ENCODE peak calls at places on chromosome 16, in ten cellular contexts. One of them, this sample, is unnamed. For H3K4me1, the result is how much of the 10 kb centered on the place peaks cover.

GRCh38 chr16:7458144-7458543 is 125.5 kb downstream of the RBFOX1 start:
- DNase-seq in PC-9: no peak
- DNase-seq in aorta: no peak
- DNase-seq in sigmoid colon: no peak
- DNase-seq in cardiac muscle cell: no peak
- DNase-seq in vagina: no peak
- DNase-seq in right atrium auricular region: no peak
- DNase-seq in tibial artery: no peak
- DNase-seq in breast epithelium: no peak
- DNase-seq in heart left ventricle: no peak
- DNase-seq in this sample: no peak

GRCh38 chr16:22859925-22860324 is 46.0 kb downstream of the HS3ST2 start:
- DNase-seq in sigmoid colon: no peak
- DNase-seq in tibial artery: no peak
- DNase-seq in PC-9: no peak
- DNase-seq in cardiac muscle cell: no peak
- DNase-seq in breast epithelium: no peak
- DNase-seq in vagina: no peak
- DNase-seq in right atrium auricular region: no peak
- DNase-seq in aorta: no peak
- DNase-seq in heart left ventricle: no peak
- DNase-seq in this sample: no peak

GRCh38 chr16:1487395-1488053 is 1.2 kb downstream of the PTX4 start:
- DNase-seq in vagina: no peak
- DNase-seq in sigmoid colon: no peak
- DNase-seq in right atrium auricular region: no peak
- DNase-seq in heart left ventricle: no peak
- DNase-seq in cardiac muscle cell: no peak
- DNase-seq in aorta: no peak
- DNase-seq in breast epithelium: no peak
- DNase-seq in PC-9: no peak
- DNase-seq in tibial artery: no peak
- DNase-seq in this sample: no peak

GRCh38 chr16:66269631-66270332 is 96.7 kb upstream of the CDH5 start:
- DNase-seq in cardiac muscle cell: peak
- DNase-seq in breast epithelium: peak
- DNase-seq in vagina: peak
- DNase-seq in heart left ventricle: no peak
- DNase-seq in sigmoid colon: peak
- DNase-seq in aorta: no peak
- DNase-seq in PC-9: no peak
- DNase-seq in right atrium auricular region: peak
- DNase-seq in tibial artery: no peak
- DNase-seq in this sample: no peak

GRCh38 chr16:31561698-31562233 is 34.1 kb downstream of the AHSP start:
- DNase-seq in right atrium auricular region: no peak
- DNase-seq in sigmoid colon: no peak
- DNase-seq in tibial artery: no peak
- DNase-seq in vagina: no peak
- DNase-seq in breast epithelium: no peak
- DNase-seq in PC-9: no peak
- DNase-seq in heart left ventricle: no peak
- DNase-seq in aorta: no peak
- DNase-seq in cardiac muscle cell: no peak
- DNase-seq in this sample: no peak

GRCh38 chr16:89436362-89436761 is 54.0 kb downstream of the ANKRD11 start:
- DNase-seq in heart left ventricle: no peak
- DNase-seq in aorta: no peak
- DNase-seq in PC-9: no peak
- DNase-seq in cardiac muscle cell: no peak
- DNase-seq in sigmoid colon: no peak
- DNase-seq in breast epithelium: no peak
- DNase-seq in vagina: no peak
- DNase-seq in tibial artery: no peak
- DNase-seq in right atrium auricular region: no peak
- DNase-seq in this sample: no peak

GRCh38 chr16:53201900-53202299 is 147.1 kb downstream of the CHD9 start:
- DNase-seq in tibial artery: no peak
- DNase-seq in right atrium auricular region: no peak
- DNase-seq in vagina: no peak
- DNase-seq in PC-9: no peak
- DNase-seq in sigmoid colon: no peak
- DNase-seq in breast epithelium: no peak
- DNase-seq in cardiac muscle cell: no peak
- DNase-seq in heart left ventricle: no peak
- DNase-seq in aorta: no peak
- DNase-seq in this sample: no peak

GRCh38 chr16:47143677-47144558 is at the start of gene NETO2:
- DNase-seq in tibial artery: peak
- DNase-seq in vagina: no peak
- DNase-seq in aorta: peak
- DNase-seq in PC-9: peak
- DNase-seq in cardiac muscle cell: peak
- DNase-seq in sigmoid colon: no peak
- DNase-seq in heart left ventricle: peak
- DNase-seq in breast epithelium: peak
- DNase-seq in right atrium auricular region: no peak
- DNase-seq in this sample: no peak

GRCh38 chr16:15699819-15700218 is 49.8 kb downstream of the NDE1 start:
- DNase-seq in sigmoid colon: no peak
- DNase-seq in breast epithelium: no peak
- DNase-seq in PC-9: no peak
- DNase-seq in heart left ventricle: no peak
- DNase-seq in cardiac muscle cell: no peak
- DNase-seq in right atrium auricular region: no peak
- DNase-seq in vagina: no peak
- DNase-seq in tibial artery: no peak
- DNase-seq in aorta: peak
- DNase-seq in this sample: no peak

GRCh38 chr16:27918755-27919154 is 144.8 kb downstream of the GSG1L start:
- DNase-seq in heart left ventricle: no peak
- DNase-seq in right atrium auricular region: no peak
- DNase-seq in PC-9: no peak
- DNase-seq in sigmoid colon: no peak
- DNase-seq in breast epithelium: no peak
- DNase-seq in cardiac muscle cell: no peak
- DNase-seq in aorta: no peak
- DNase-seq in vagina: no peak
- DNase-seq in tibial artery: no peak
- DNase-seq in this sample: peak

GRCh38 chr16:53837421-53837820 is 133.5 kb downstream of the FTO start:
- DNase-seq in tibial artery: no peak
- DNase-seq in vagina: no peak
- DNase-seq in heart left ventricle: no peak
- DNase-seq in breast epithelium: no peak
- DNase-seq in sigmoid colon: no peak
- DNase-seq in right atrium auricular region: no peak
- DNase-seq in PC-9: no peak
- DNase-seq in cardiac muscle cell: peak
- DNase-seq in aorta: no peak
- DNase-seq in this sample: no peak

GRCh38 chr16:12111223-12111622 is 134.7 kb downstream of the SNX29 start:
- DNase-seq in tibial artery: no peak
- DNase-seq in right atrium auricular region: no peak
- DNase-seq in aorta: no peak
- DNase-seq in breast epithelium: no peak
- DNase-seq in sigmoid colon: no peak
- DNase-seq in heart left ventricle: no peak
- DNase-seq in cardiac muscle cell: no peak
- DNase-seq in PC-9: no peak
- DNase-seq in vagina: no peak
- DNase-seq in this sample: no peak

GRCh38 chr16:71916397-71916920 is 21.1 kb downstream of the IST1 start:
- DNase-seq in tibial artery: no peak
- DNase-seq in vagina: no peak
- DNase-seq in heart left ventricle: no peak
- DNase-seq in right atrium auricular region: no peak
- DNase-seq in sigmoid colon: no peak
- DNase-seq in breast epithelium: no peak
- DNase-seq in aorta: no peak
- DNase-seq in PC-9: no peak
- DNase-seq in cardiac muscle cell: no peak
- DNase-seq in this sample: no peak

GRCh38 chr16:50303605-50304466 is 37.5 kb downstream of the ADCY7 start:
- DNase-seq in breast epithelium: no peak
- DNase-seq in PC-9: no peak
- DNase-seq in aorta: peak
- DNase-seq in tibial artery: peak
- DNase-seq in cardiac muscle cell: peak
- DNase-seq in sigmoid colon: peak
- DNase-seq in right atrium auricular region: no peak
- DNase-seq in vagina: no peak
- DNase-seq in heart left ventricle: peak
- DNase-seq in this sample: no peak

GRCh38 chr16:13438064-13438463 is 481.9 kb upstream of the ERCC4 start:
- DNase-seq in cardiac muscle cell: no peak
- DNase-seq in vagina: no peak
- DNase-seq in breast epithelium: no peak
- DNase-seq in aorta: no peak
- DNase-seq in heart left ventricle: no peak
- DNase-seq in right atrium auricular region: no peak
- DNase-seq in tibial artery: no peak
- DNase-seq in PC-9: no peak
- DNase-seq in sigmoid colon: no peak
- DNase-seq in this sample: no peak

GRCh38 chr16:23398987-23399805 is 53.8 kb downstream of the COG7 start:
- DNase-seq in sigmoid colon: peak
- DNase-seq in cardiac muscle cell: no peak
- DNase-seq in vagina: no peak
- DNase-seq in PC-9: no peak
- DNase-seq in heart left ventricle: peak
- DNase-seq in right atrium auricular region: no peak
- DNase-seq in aorta: no peak
- DNase-seq in breast epithelium: no peak
- DNase-seq in tibial artery: peak
- DNase-seq in this sample: no peak

GRCh38 chr16:78742501-78743283 is 643.2 kb downstream of the WWOX start:
- DNase-seq in PC-9: peak
- DNase-seq in right atrium auricular region: no peak
- DNase-seq in cardiac muscle cell: no peak
- DNase-seq in heart left ventricle: no peak
- DNase-seq in vagina: no peak
- DNase-seq in sigmoid colon: no peak
- DNase-seq in aorta: peak
- DNase-seq in breast epithelium: no peak
- DNase-seq in tibial artery: peak
- DNase-seq in this sample: no peak

GRCh38 chr16:30064746-30065111 is 831 bp upstream of the ALDOA start:
- DNase-seq in vagina: no peak
- DNase-seq in heart left ventricle: no peak
- DNase-seq in right atrium auricular region: no peak
- DNase-seq in breast epithelium: peak
- DNase-seq in aorta: no peak
- DNase-seq in cardiac muscle cell: no peak
- DNase-seq in PC-9: no peak
- DNase-seq in sigmoid colon: no peak
- DNase-seq in tibial artery: no peak
- DNase-seq in this sample: no peak

GRCh38 chr16:57646388-57647039 is 18.1 kb downstream of the ADGRG1 start:
- DNase-seq in heart left ventricle: no peak
- DNase-seq in aorta: no peak
- DNase-seq in sigmoid colon: no peak
- DNase-seq in breast epithelium: no peak
- DNase-seq in PC-9: no peak
- DNase-seq in vagina: no peak
- DNase-seq in cardiac muscle cell: no peak
- DNase-seq in right atrium auricular region: no peak
- DNase-seq in tibial artery: no peak
- DNase-seq in this sample: no peak
- H3K4me1 ChIP-seq in heart left ventricle: under half
- H3K4me1 ChIP-seq in aorta: under half
- H3K4me1 ChIP-seq in sigmoid colon: under half
- H3K4me1 ChIP-seq in breast epithelium: under half
- H3K4me1 ChIP-seq in PC-9: half or more
- H3K4me1 ChIP-seq in vagina: under half
- H3K4me1 ChIP-seq in cardiac muscle cell: under half
- H3K4me1 ChIP-seq in right atrium auricular region: half or more
- H3K4me1 ChIP-seq in tibial artery: under half
- H3K4me1 ChIP-seq in this sample: under half

DNA sequence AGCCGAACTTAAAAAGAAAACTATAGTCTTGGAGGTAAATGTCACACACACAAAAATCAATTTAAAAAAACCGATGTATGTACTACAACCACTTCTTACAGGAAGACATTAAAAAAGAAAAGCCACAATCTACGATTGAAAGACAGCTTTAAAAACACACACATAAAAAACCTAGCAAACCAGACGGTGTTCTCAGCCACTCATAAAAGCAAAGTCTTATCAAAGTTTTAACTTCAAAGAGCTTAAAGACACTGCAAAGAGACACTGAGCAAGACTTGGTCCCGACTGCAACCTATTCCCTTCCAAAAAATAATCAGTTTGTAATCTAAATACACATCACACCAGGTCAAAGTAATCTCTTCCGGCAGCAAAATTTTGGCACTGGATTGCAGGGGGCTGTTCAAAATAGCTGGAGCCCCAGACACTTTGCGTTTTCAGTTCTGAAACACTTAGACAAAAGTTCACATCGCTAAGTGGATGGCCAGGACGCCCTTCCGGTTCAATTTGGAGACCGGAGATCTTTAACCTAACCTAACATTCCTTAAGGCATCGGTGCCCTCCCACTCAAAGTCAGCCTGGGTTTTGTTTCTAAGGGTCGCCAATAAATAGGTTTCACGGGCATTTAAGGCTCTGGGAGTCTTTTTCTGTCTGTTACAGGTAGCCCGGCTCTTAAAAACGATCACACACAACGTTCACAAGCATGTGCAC is 2.6 kb downstream of the ZCCHC14 start:
- DNase-seq in aorta: no peak
- DNase-seq in sigmoid colon: no peak
- DNase-seq in PC-9: no peak
- DNase-seq in cardiac muscle cell: peak
- DNase-seq in tibial artery: no peak
- DNase-seq in breast epithelium: no peak
- DNase-seq in heart left ventricle: no peak
- DNase-seq in vagina: no peak
- DNase-seq in right atrium auricular region: no peak
- DNase-seq in this sample: peak
- H3K4me1 ChIP-seq in aorta: under half
- H3K4me1 ChIP-seq in sigmoid colon: half or more
- H3K4me1 ChIP-seq in PC-9: under half
- H3K4me1 ChIP-seq in cardiac muscle cell: under half
- H3K4me1 ChIP-seq in tibial artery: half or more
- H3K4me1 ChIP-seq in breast epithelium: under half
- H3K4me1 ChIP-seq in heart left ventricle: half or more
- H3K4me1 ChIP-seq in vagina: half or more
- H3K4me1 ChIP-seq in right atrium auricular region: half or more
- H3K4me1 ChIP-seq in this sample: under half

GRCh38 chr16:85631230-85631629 is 18.1 kb downstream of the GSE1 start:
- DNase-seq in cardiac muscle cell: no peak
- DNase-seq in heart left ventricle: no peak
- DNase-seq in PC-9: no peak
- DNase-seq in breast epithelium: no peak
- DNase-seq in aorta: no peak
- DNase-seq in tibial artery: no peak
- DNase-seq in vagina: no peak
- DNase-seq in sigmoid colon: no peak
- DNase-seq in right atrium auricular region: no peak
- DNase-seq in this sample: no peak
- H3K4me1 ChIP-seq in cardiac muscle cell: under half
- H3K4me1 ChIP-seq in heart left ventricle: half or more
- H3K4me1 ChIP-seq in PC-9: under half
- H3K4me1 ChIP-seq in breast epithelium: under half
- H3K4me1 ChIP-seq in aorta: under half
- H3K4me1 ChIP-seq in tibial artery: under half
- H3K4me1 ChIP-seq in vagina: under half
- H3K4me1 ChIP-seq in sigmoid colon: under half
- H3K4me1 ChIP-seq in right atrium auricular region: half or more
- H3K4me1 ChIP-seq in this sample: under half

GRCh38 chr16:75261590-75262078 is 10.2 kb upstream of the BCAR1 start:
- DNase-seq in sigmoid colon: no peak
- DNase-seq in aorta: no peak
- DNase-seq in PC-9: no peak
- DNase-seq in cardiac muscle cell: no peak
- DNase-seq in vagina: no peak
- DNase-seq in breast epithelium: no peak
- DNase-seq in tibial artery: no peak
- DNase-seq in right atrium auricular region: no peak
- DNase-seq in heart left ventricle: no peak
- DNase-seq in this sample: no peak
- H3K4me1 ChIP-seq in sigmoid colon: half or more
- H3K4me1 ChIP-seq in aorta: under half
- H3K4me1 ChIP-seq in PC-9: under half
- H3K4me1 ChIP-seq in cardiac muscle cell: half or more
- H3K4me1 ChIP-seq in vagina: half or more
- H3K4me1 ChIP-seq in breast epithelium: under half
- H3K4me1 ChIP-seq in tibial artery: half or more
- H3K4me1 ChIP-seq in right atrium auricular region: half or more
- H3K4me1 ChIP-seq in heart left ventricle: half or more
- H3K4me1 ChIP-seq in this sample: under half